ENCODE peak calls at places on chromosome 19, in five cellular contexts. G, V, I, Q and Z are unnamed samples. For H3K4me1, the result is how much of the 10 kb centered on the place peaks cover.

GRCh38 chr19:2627319-2627829 is 75.1 kb downstream of the GNG7 start:
- DNase-seq in G (peak), V (peak), I (peak), Q (peak), Z (peak)

GRCh38 chr19:17105548-17105947 is 30.0 kb downstream of the MYO9B start:
- DNase-seq in G (peak), V (no peak), I (no peak), Q (no peak), Z (no peak)

GRCh38 chr19:4660993-4661392 is 9.1 kb downstream of the MYDGF start:
- DNase-seq in G (no peak), V (no peak), I (no peak), Q (no peak), Z (no peak)

GRCh38 chr19:44720945-44721344 is 22.0 kb downstream of the CEACAM16 start:
- DNase-seq in G (no peak), V (no peak), I (no peak), Q (no peak), Z (no peak)

GRCh38 chr19:12187625-12188024 is 24.7 kb downstream of the ZNF136 start:
- DNase-seq in G (no peak), V (no peak), I (no peak), Q (no peak), Z (no peak)

GRCh38 chr19:16366433-16367268 is 42.0 kb downstream of the KLF2 start:
- DNase-seq in G (peak), V (no peak), I (no peak), Q (peak), Z (no peak)

GRCh38 chr19:15913384-15913783 is 15.5 kb upstream of the CYP4F2 start:
- DNase-seq in G (no peak), V (no peak), I (no peak), Q (no peak), Z (no peak)

GRCh38 chr19:3712663-3713531 is 4.7 kb downstream of the TJP3 start:
- DNase-seq in G (no peak), V (peak), I (no peak), Q (no peak), Z (no peak)

GRCh38 chr19:1235625-1236538 is 1.9 kb downstream of the CBARP start:
- DNase-seq in G (no peak), V (no peak), I (no peak), Q (no peak), Z (no peak)

GRCh38 chr19:36152886-36153525 is 759 bp upstream of the COX7A1 start:
- DNase-seq in G (no peak), V (no peak), I (no peak), Q (no peak), Z (no peak)

GRCh38 chr19:11504502-11505031 is 1.1 kb downstream of the ZNF653 start:
- DNase-seq in G (no peak), V (no peak), I (no peak), Q (no peak), Z (no peak)

GRCh38 chr19:3625996-3626472 is 556 bp downstream of the CACTIN start:
- DNase-seq in G (no peak), V (no peak), I (no peak), Q (no peak), Z (no peak)

GRCh38 chr19:44681992-44682790 is 10.9 kb downstream of the CEACAM19 start:
- DNase-seq in G (no peak), V (no peak), I (no peak), Q (no peak), Z (no peak)

GRCh38 chr19:1449467-1450442 is at the start of gene APC2:
- DNase-seq in G (peak), V (no peak), I (no peak), Q (peak), Z (no peak)

GRCh38 chr19:44850641-44851109 is 4.6 kb downstream of the NECTIN2 start:
- DNase-seq in G (no peak), V (no peak), I (no peak), Q (no peak), Z (no peak)

GRCh38 chr19:1929051-1929742 is 11.8 kb upstream of the CSNK1G2 start:
- DNase-seq in G (peak), V (peak), I (no peak), Q (peak), Z (no peak)

GRCh38 chr19:21749090-21749489 is 18.3 kb downstream of the ZNF100 start:
- DNase-seq in G (no peak), V (no peak), I (no peak), Q (no peak), Z (no peak)

GRCh38 chr19:11452814-11453335 is 17.4 kb downstream of the PRKCSH start:
- DNase-seq in G (no peak), V (no peak), I (no peak), Q (no peak), Z (no peak)

GRCh38 chr19:11268783-11269267 is 6.5 kb upstream of the DOCK6 start:
- DNase-seq in G (no peak), V (peak), I (no peak), Q (peak), Z (peak)

GRCh38 chr19:14089412-14089661 is 1.2 kb downstream of the SAMD1 start:
- DNase-seq in G (peak), V (no peak), I (no peak), Q (no peak), Z (no peak)

GRCh38 chr19:17871032-17871877 is 490 bp upstream of the SLC5A5 start:
- DNase-seq in G (no peak), V (no peak), I (no peak), Q (no peak), Z (no peak)

GRCh38 chr19:37953576-37954303 is 46.7 kb downstream of the SIPA1L3 start:
- DNase-seq in G (no peak), V (no peak), I (no peak), Q (no peak), Z (no peak)

GRCh38 chr19:36573948-36574726 is 1.0 kb upstream of the ZNF529 start:
- DNase-seq in G (no peak), V (peak), I (no peak), Q (no peak), Z (peak)

GRCh38 chr19:50725218-50725931 is 2.2 kb downstream of the CLEC11A start:
- DNase-seq in G (no peak), V (no peak), I (no peak), Q (no peak), Z (no peak)

GRCh38 chr19:8640402-8641004 is 10.1 kb downstream of the NFILZ start:
- DNase-seq in G (no peak), V (peak), I (no peak), Q (no peak), Z (no peak)

GRCh38 chr19:18941628-18942354 is 774 bp upstream of the HOMER3 start:
- DNase-seq in G (no peak), V (no peak), I (no peak), Q (no peak), Z (no peak)

GRCh38 chr19:12217332-12217731 is 54.4 kb downstream of the ZNF136 start:
- DNase-seq in G (no peak), V (no peak), I (no peak), Q (no peak), Z (no peak)

GRCh38 chr19:14407889-14408640 is 11.1 kb downstream of the DDX39A start:
- DNase-seq in G (no peak), V (no peak), I (no peak), Q (no peak), Z (no peak)

GRCh38 chr19:43739836-43740235 is 14.9 kb downstream of the SMG9 start:
- DNase-seq in G (no peak), V (no peak), I (no peak), Q (no peak), Z (peak)

GRCh38 chr19:33686246-33686645 is 64.5 kb downstream of the CHST8 start:
- DNase-seq in G (no peak), V (no peak), I (no peak), Q (peak), Z (no peak)

GRCh38 chr19:16025108-16026101 is 50.9 kb upstream of the TPM4 start:
- DNase-seq in G (peak), V (no peak), I (peak), Q (no peak), Z (no peak)

GRCh38 chr19:3781603-3782002 is 4.6 kb downstream of the MATK start:
- DNase-seq in G (no peak), V (no peak), I (no peak), Q (no peak), Z (no peak)

GRCh38 chr19:6458695-6459355 is 767 bp downstream of the SLC25A23 start:
- DNase-seq in G (peak), V (peak), I (no peak), Q (peak), Z (no peak)

GRCh38 chr19:42126565-42126964 is 5.7 kb downstream of the POU2F2 start:
- DNase-seq in G (no peak), V (no peak), I (no peak), Q (no peak), Z (no peak)

GRCh38 chr19:1065606-1066109 is 1.3 kb upstream of the ARHGAP45 start:
- DNase-seq in G (no peak), V (no peak), I (no peak), Q (no peak), Z (peak)

DNA sequence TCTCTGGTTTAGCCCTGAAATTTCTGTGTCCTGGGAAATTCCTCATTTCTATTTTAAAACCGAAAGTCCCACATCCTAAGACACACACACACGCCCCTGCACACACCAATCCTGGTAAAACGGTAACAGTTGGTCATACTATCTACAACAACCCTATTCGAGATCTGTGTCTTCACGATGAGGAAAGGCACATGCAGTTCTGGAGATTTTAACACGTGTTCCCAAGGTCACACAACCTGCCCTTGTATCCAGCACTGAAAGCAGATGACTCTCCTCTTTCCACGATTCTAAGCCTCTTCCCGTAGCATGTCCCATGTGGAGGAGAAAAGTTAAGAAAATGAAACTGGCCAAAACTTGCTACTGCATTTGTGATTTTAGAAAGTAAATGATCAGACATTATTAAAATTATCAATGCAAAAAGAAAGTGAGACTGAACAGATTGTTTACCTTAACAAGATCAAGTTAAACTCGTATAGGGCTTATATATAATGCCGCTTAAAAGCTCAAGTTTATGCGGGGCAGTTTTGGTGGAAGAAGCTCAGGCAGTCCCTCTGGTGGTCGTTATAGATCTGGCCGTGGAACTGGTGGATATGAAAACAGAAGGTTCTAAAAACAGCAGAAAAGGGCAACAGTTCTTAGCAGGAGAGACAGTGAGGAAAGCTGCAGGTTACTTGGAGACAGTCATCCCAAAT is 32.7 kb downstream of the VSTM1 start:
- DNase-seq in G (peak), V (no peak), I (no peak), Q (no peak), Z (no peak)
- TF ChIP-seq CTCF in G (peak), V (no peak), I (no peak), Q (no peak), Z (no peak)

DNA sequence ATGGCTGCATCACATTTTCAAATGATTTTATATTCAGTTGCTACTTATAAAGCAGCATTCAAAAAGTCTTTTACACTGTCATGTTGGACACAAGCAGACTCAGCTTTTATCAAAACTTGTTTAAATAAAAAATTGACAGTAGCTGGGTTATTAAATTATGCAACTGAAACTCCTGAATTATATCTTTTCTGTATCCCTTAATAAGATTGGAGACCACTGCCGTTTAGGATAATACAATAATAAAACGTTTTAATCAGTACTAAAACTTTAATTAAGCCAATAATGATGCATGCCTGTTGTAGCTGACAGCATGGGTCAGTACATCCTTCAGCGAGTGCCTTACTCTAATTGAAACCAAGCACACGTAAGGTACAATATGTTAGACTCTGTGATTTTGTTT is 78.0 kb downstream of the DPY19L3 start:
- DNase-seq in G (no peak), V (no peak), I (no peak), Q (no peak), Z (no peak)
- H3K4me1 ChIP-seq in G (under half), V (under half), I (under half), Q (under half), Z (under half)

GRCh38 chr19:40521276-40521675 is 54.5 kb downstream of the SPTBN4 start:
- DNase-seq in G (peak), V (no peak), I (no peak), Q (no peak), Z (no peak)
- TF ChIP-seq CTCF in G (peak), V (no peak), I (peak), Q (no peak), Z (peak)

GRCh38 chr19:30846102-30846501 is 473.9 kb downstream of the ZNF536 start:
- DNase-seq in G (no peak), V (no peak), I (no peak), Q (no peak), Z (no peak)
- H3K4me1 ChIP-seq in G (under half), V (under half), I (under half), Q (under half), Z (under half)

GRCh38 chr19:49533551-49534488 is 6.0 kb downstream of the RCN3 start:
- DNase-seq in G (peak), V (peak), I (no peak), Q (peak), Z (peak)
- TF ChIP-seq CTCF in G (peak), V (no peak), I (no peak), Q (no peak), Z (peak)

GRCh38 chr19:46903458-46903857 is 42.7 kb downstream of the ARHGAP35 start:
- DNase-seq in G (peak), V (no peak), I (no peak), Q (no peak), Z (no peak)

GRCh38 chr19:46901701-46902401 is 41.1 kb downstream of the ARHGAP35 start:
- DNase-seq in G (no peak), V (no peak), I (no peak), Q (no peak), Z (no peak)

GRCh38 chr19:46906221-46906620 is 45.4 kb downstream of the ARHGAP35 start:
- DNase-seq in G (no peak), V (no peak), I (no peak), Q (no peak), Z (no peak)

GRCh38 chr19:46902402-46902766 is 41.6 kb downstream of the ARHGAP35 start:
- DNase-seq in G (no peak), V (peak), I (no peak), Q (no peak), Z (peak)

DNA sequence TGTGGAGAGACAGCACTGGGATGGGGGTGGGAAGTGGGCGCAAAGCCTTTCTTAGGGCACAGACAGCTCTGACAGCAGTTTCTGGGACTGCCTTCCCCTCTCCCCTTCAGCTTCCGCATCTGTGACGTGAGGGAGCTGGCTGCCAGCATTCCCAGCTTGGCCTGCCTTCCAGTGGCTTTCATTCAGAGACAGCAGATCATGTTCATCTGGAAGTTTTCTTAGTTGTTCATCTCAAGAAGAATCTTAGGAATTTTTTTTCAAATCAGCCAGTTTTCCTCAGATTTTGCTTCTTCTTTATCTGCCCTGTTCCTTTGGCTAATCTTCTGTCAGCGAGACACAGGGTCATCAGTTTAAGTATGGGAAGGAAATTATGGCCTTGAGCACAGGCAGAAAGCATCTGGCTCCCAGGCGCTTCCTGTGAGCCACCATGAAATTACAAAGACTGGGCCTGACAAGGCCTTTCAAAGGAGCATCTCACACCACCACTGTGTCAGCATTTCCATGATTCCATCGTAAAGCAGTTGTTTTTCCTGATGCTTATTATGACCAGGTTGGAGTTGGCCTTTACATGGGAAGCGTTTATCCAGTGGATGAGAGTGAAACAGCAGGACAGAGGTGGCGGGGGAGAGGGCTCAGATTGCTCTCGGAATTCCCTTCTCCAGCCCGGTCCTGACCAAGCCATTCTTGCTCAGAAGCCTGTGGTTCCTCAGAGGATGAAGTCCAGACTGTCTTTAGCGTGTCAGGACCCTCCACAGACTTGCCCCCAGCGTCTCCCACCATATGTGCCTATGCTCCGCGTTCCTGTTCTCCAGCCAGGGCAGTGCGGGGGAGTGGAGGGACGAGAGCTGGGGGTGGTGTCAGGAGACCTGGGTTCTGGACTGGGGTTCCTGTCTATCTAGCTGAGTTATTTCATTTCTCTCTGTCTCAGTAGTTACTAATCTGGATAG is 43.6 kb downstream of the ARHGAP35 start:
- DNase-seq in G (no peak), V (no peak), I (no peak), Q (peak), Z (no peak)
- H3K4me1 ChIP-seq in G (under half), V (half or more), I (half or more), Q (under half), Z (under half)

GRCh38 chr19:55344444-55344843 is 4.8 kb downstream of the KMT5C start:
- DNase-seq in G (no peak), V (no peak), I (no peak), Q (no peak), Z (no peak)
- TF ChIP-seq CTCF in G (no peak), V (no peak), I (no peak), Q (no peak), Z (peak)